ENCODE peak calls at places on chromosomes 4 and X, in nine cellular contexts. One of them, this sample, is unnamed.

GRCh38 chrX:12567857-12568256 is 223.4 kb upstream of the PRPS2 start:
- DNase-seq in psoas muscle: no peak
- DNase-seq in breast epithelium: no peak
- DNase-seq in WTC11: no peak
- DNase-seq in osteocyte: no peak
- DNase-seq in type B pancreatic cell: no peak
- DNase-seq in cardiac muscle cell: peak
- DNase-seq in A549: no peak
- DNase-seq in AG09319: no peak
- DNase-seq in this sample: no peak

GRCh38 chrX:53234484-53234883 is 9.5 kb upstream of the KDM5C start:
- DNase-seq in type B pancreatic cell: no peak
- DNase-seq in psoas muscle: no peak
- DNase-seq in osteocyte: no peak
- DNase-seq in cardiac muscle cell: no peak
- DNase-seq in A549: no peak
- DNase-seq in breast epithelium: no peak
- DNase-seq in AG09319: no peak
- DNase-seq in WTC11: no peak
- DNase-seq in this sample: no peak

GRCh38 chr4:6917445-6918241 is 8.0 kb downstream of the TBC1D14 start:
- DNase-seq in type B pancreatic cell: no peak
- DNase-seq in breast epithelium: peak
- DNase-seq in osteocyte: no peak
- DNase-seq in cardiac muscle cell: no peak
- DNase-seq in AG09319: no peak
- DNase-seq in WTC11: peak
- DNase-seq in A549: peak
- DNase-seq in psoas muscle: peak
- DNase-seq in this sample: peak

GRCh38 chrX:42797646-42798045 is 19.7 kb upstream of the PPP1R2C start:
- DNase-seq in breast epithelium: no peak
- DNase-seq in type B pancreatic cell: no peak
- DNase-seq in WTC11: no peak
- DNase-seq in osteocyte: no peak
- DNase-seq in psoas muscle: no peak
- DNase-seq in cardiac muscle cell: no peak
- DNase-seq in AG09319: no peak
- DNase-seq in A549: no peak
- DNase-seq in this sample: no peak

GRCh38 chr4:91057871-91058270 is 930.7 kb downstream of the CCSER1 start:
- DNase-seq in AG09319: no peak
- DNase-seq in psoas muscle: no peak
- DNase-seq in type B pancreatic cell: no peak
- DNase-seq in WTC11: no peak
- DNase-seq in breast epithelium: no peak
- DNase-seq in cardiac muscle cell: no peak
- DNase-seq in A549: no peak
- DNase-seq in osteocyte: no peak
- DNase-seq in this sample: no peak

GRCh38 chr4:141046255-141046654 is 87.0 kb downstream of the RNF150 start:
- DNase-seq in type B pancreatic cell: no peak
- DNase-seq in AG09319: peak
- DNase-seq in osteocyte: no peak
- DNase-seq in breast epithelium: no peak
- DNase-seq in psoas muscle: no peak
- DNase-seq in WTC11: no peak
- DNase-seq in cardiac muscle cell: no peak
- DNase-seq in A549: no peak
- DNase-seq in this sample: peak

GRCh38 chrX:76555816-76556215 is 128.3 kb downstream of the MAGEE1 start:
- DNase-seq in AG09319: no peak
- DNase-seq in type B pancreatic cell: no peak
- DNase-seq in psoas muscle: no peak
- DNase-seq in A549: peak
- DNase-seq in osteocyte: no peak
- DNase-seq in WTC11: peak
- DNase-seq in breast epithelium: no peak
- DNase-seq in cardiac muscle cell: peak
- DNase-seq in this sample: peak

GRCh38 chr4:146548443-146548842 is 26.7 kb upstream of the SLC10A7 start:
- DNase-seq in breast epithelium: no peak
- DNase-seq in AG09319: no peak
- DNase-seq in type B pancreatic cell: no peak
- DNase-seq in osteocyte: no peak
- DNase-seq in A549: no peak
- DNase-seq in psoas muscle: no peak
- DNase-seq in cardiac muscle cell: no peak
- DNase-seq in WTC11: no peak
- DNase-seq in this sample: no peak

GRCh38 chrX:111511477-111511876 is at the start of gene SERTM2:
- DNase-seq in AG09319: no peak
- DNase-seq in WTC11: peak
- DNase-seq in type B pancreatic cell: no peak
- DNase-seq in osteocyte: no peak
- DNase-seq in psoas muscle: no peak
- DNase-seq in cardiac muscle cell: peak
- DNase-seq in breast epithelium: no peak
- DNase-seq in A549: no peak
- DNase-seq in this sample: peak

GRCh38 chr4:62500296-62500695 is 1300.2 kb downstream of the ADGRL3 start:
- DNase-seq in osteocyte: no peak
- DNase-seq in psoas muscle: no peak
- DNase-seq in WTC11: no peak
- DNase-seq in AG09319: no peak
- DNase-seq in type B pancreatic cell: no peak
- DNase-seq in cardiac muscle cell: no peak
- DNase-seq in breast epithelium: no peak
- DNase-seq in A549: no peak
- DNase-seq in this sample: no peak

GRCh38 chr4:177375971-177376370 is 66.3 kb downstream of the AGA start:
- DNase-seq in A549: no peak
- DNase-seq in cardiac muscle cell: no peak
- DNase-seq in WTC11: no peak
- DNase-seq in osteocyte: no peak
- DNase-seq in AG09319: no peak
- DNase-seq in type B pancreatic cell: no peak
- DNase-seq in psoas muscle: no peak
- DNase-seq in breast epithelium: no peak
- DNase-seq in this sample: no peak

GRCh38 chr4:135927651-135928050 is 1604.6 kb downstream of the PCDH18 start:
- DNase-seq in cardiac muscle cell: no peak
- DNase-seq in WTC11: no peak
- DNase-seq in breast epithelium: no peak
- DNase-seq in psoas muscle: no peak
- DNase-seq in type B pancreatic cell: no peak
- DNase-seq in A549: no peak
- DNase-seq in AG09319: no peak
- DNase-seq in osteocyte: no peak
- DNase-seq in this sample: no peak

GRCh38 chr4:99945718-99946345 is 586 bp downstream of the DNAJB14 start:
- DNase-seq in type B pancreatic cell: no peak
- DNase-seq in WTC11: peak
- DNase-seq in AG09319: no peak
- DNase-seq in psoas muscle: no peak
- DNase-seq in breast epithelium: no peak
- DNase-seq in cardiac muscle cell: peak
- DNase-seq in A549: no peak
- DNase-seq in osteocyte: no peak
- DNase-seq in this sample: no peak

GRCh38 chr4:143099693-143100092 is 85.0 kb upstream of the USP38 start:
- DNase-seq in cardiac muscle cell: no peak
- DNase-seq in breast epithelium: no peak
- DNase-seq in AG09319: no peak
- DNase-seq in WTC11: no peak
- DNase-seq in A549: no peak
- DNase-seq in osteocyte: no peak
- DNase-seq in psoas muscle: no peak
- DNase-seq in type B pancreatic cell: no peak
- DNase-seq in this sample: no peak

GRCh38 chr4:174110180-174110579 is 173.3 kb downstream of the FBXO8 start:
- DNase-seq in osteocyte: no peak
- DNase-seq in WTC11: no peak
- DNase-seq in type B pancreatic cell: no peak
- DNase-seq in AG09319: no peak
- DNase-seq in A549: no peak
- DNase-seq in breast epithelium: no peak
- DNase-seq in cardiac muscle cell: no peak
- DNase-seq in psoas muscle: no peak
- DNase-seq in this sample: no peak

GRCh38 chr4:121484633-121485032 is 103.8 kb upstream of the QRFPR start:
- DNase-seq in cardiac muscle cell: peak
- DNase-seq in osteocyte: no peak
- DNase-seq in AG09319: peak
- DNase-seq in psoas muscle: no peak
- DNase-seq in breast epithelium: no peak
- DNase-seq in type B pancreatic cell: no peak
- DNase-seq in A549: peak
- DNase-seq in WTC11: peak
- DNase-seq in this sample: peak

GRCh38 chr4:16387448-16387847 is 161.2 kb upstream of the TAPT1 start:
- DNase-seq in WTC11: no peak
- DNase-seq in cardiac muscle cell: no peak
- DNase-seq in type B pancreatic cell: no peak
- DNase-seq in A549: no peak
- DNase-seq in breast epithelium: no peak
- DNase-seq in AG09319: no peak
- DNase-seq in osteocyte: no peak
- DNase-seq in psoas muscle: no peak
- DNase-seq in this sample: no peak

GRCh38 chr4:149914521-149915115 is 99.0 kb upstream of the IQCM start:
- DNase-seq in AG09319: no peak
- DNase-seq in WTC11: peak
- DNase-seq in A549: peak
- DNase-seq in cardiac muscle cell: peak
- DNase-seq in type B pancreatic cell: no peak
- DNase-seq in osteocyte: no peak
- DNase-seq in psoas muscle: no peak
- DNase-seq in breast epithelium: no peak
- DNase-seq in this sample: peak

GRCh38 chr4:185352741-185353140 is 43.0 kb downstream of the LRP2BP start:
- DNase-seq in psoas muscle: no peak
- DNase-seq in cardiac muscle cell: no peak
- DNase-seq in WTC11: no peak
- DNase-seq in osteocyte: no peak
- DNase-seq in type B pancreatic cell: no peak
- DNase-seq in breast epithelium: no peak
- DNase-seq in AG09319: no peak
- DNase-seq in A549: no peak
- DNase-seq in this sample: no peak

GRCh38 chrX:54447461-54447860 is 7.3 kb downstream of the TSR2 start:
- DNase-seq in A549: peak
- DNase-seq in psoas muscle: no peak
- DNase-seq in AG09319: no peak
- DNase-seq in breast epithelium: no peak
- DNase-seq in type B pancreatic cell: no peak
- DNase-seq in cardiac muscle cell: peak
- DNase-seq in WTC11: no peak
- DNase-seq in osteocyte: no peak
- DNase-seq in this sample: no peak
- TF ChIP-seq CTCF in A549: no peak
- TF ChIP-seq CTCF in psoas muscle: no peak
- TF ChIP-seq CTCF in AG09319: peak
- TF ChIP-seq CTCF in breast epithelium: no peak
- TF ChIP-seq CTCF in type B pancreatic cell: peak
- TF ChIP-seq CTCF in cardiac muscle cell: peak
- TF ChIP-seq CTCF in WTC11: no peak
- TF ChIP-seq CTCF in osteocyte: peak
- TF ChIP-seq CTCF in this sample: no peak

GRCh38 chr4:105496899-105497298 is 23.0 kb upstream of the PPA2 start:
- DNase-seq in type B pancreatic cell: no peak
- DNase-seq in psoas muscle: no peak
- DNase-seq in A549: no peak
- DNase-seq in WTC11: peak
- DNase-seq in AG09319: no peak
- DNase-seq in cardiac muscle cell: no peak
- DNase-seq in breast epithelium: no peak
- DNase-seq in osteocyte: no peak
- DNase-seq in this sample: no peak
- TF ChIP-seq CTCF in type B pancreatic cell: peak
- TF ChIP-seq CTCF in psoas muscle: no peak
- TF ChIP-seq CTCF in A549: no peak
- TF ChIP-seq CTCF in WTC11: no peak
- TF ChIP-seq CTCF in AG09319: no peak
- TF ChIP-seq CTCF in cardiac muscle cell: peak
- TF ChIP-seq CTCF in breast epithelium: no peak
- TF ChIP-seq CTCF in osteocyte: no peak
- TF ChIP-seq CTCF in this sample: no peak

DNA sequence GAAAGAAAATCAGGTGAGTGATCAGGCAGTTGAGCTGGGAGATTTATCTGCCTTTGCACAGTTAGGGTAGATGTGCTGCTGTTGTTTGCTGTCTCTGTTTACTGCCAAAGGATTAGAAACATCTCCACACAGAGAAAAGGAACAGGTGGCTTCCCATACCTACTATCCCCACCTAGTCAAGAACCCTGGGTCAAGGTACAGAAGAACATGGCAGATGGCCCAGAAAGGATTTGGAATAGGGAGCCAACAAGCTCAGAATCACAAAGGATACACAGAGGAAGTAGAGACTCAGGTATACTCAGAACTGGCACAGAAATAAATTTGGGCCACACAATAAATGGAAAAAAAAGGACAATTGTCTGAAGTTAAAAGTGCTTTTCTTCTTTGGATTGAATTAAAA is 64.3 kb downstream of the TIGD2 start:
- DNase-seq in osteocyte: no peak
- DNase-seq in WTC11: no peak
- DNase-seq in AG09319: no peak
- DNase-seq in type B pancreatic cell: no peak
- DNase-seq in A549: no peak
- DNase-seq in breast epithelium: no peak
- DNase-seq in cardiac muscle cell: no peak
- DNase-seq in psoas muscle: no peak
- DNase-seq in this sample: no peak
- TF ChIP-seq CTCF in osteocyte: no peak
- TF ChIP-seq CTCF in WTC11: no peak
- TF ChIP-seq CTCF in AG09319: no peak
- TF ChIP-seq CTCF in type B pancreatic cell: no peak
- TF ChIP-seq CTCF in A549: no peak
- TF ChIP-seq CTCF in breast epithelium: no peak
- TF ChIP-seq CTCF in cardiac muscle cell: no peak
- TF ChIP-seq CTCF in psoas muscle: no peak
- TF ChIP-seq CTCF in this sample: no peak

GRCh38 chr4:38760915-38761314 is 21.9 kb downstream of the TLR10 start:
- DNase-seq in breast epithelium: no peak
- DNase-seq in psoas muscle: no peak
- DNase-seq in WTC11: no peak
- DNase-seq in A549: no peak
- DNase-seq in AG09319: no peak
- DNase-seq in osteocyte: no peak
- DNase-seq in type B pancreatic cell: no peak
- DNase-seq in cardiac muscle cell: no peak
- DNase-seq in this sample: no peak
- TF ChIP-seq CTCF in breast epithelium: no peak
- TF ChIP-seq CTCF in psoas muscle: no peak
- TF ChIP-seq CTCF in WTC11: no peak
- TF ChIP-seq CTCF in A549: no peak
- TF ChIP-seq CTCF in AG09319: no peak
- TF ChIP-seq CTCF in osteocyte: no peak
- TF ChIP-seq CTCF in type B pancreatic cell: no peak
- TF ChIP-seq CTCF in cardiac muscle cell: no peak
- TF ChIP-seq CTCF in this sample: no peak